ENCODE peak calls at places on chromosomes 6 and 20, in seven cellular contexts. F is K562, V is SJSA1, A is stomach, R is testis, S is IMR-90, N is neuronal stem cell. P is an unnamed sample. For H3K9me3 and H3K4me1, the result is how much of the 10 kb centered on the place peaks cover.

GRCh38 chr6:15244605-15245360 is 1.1 kb upstream of the JARID2 start:
- DNase-seq in F (peak), V (peak), A (peak), R (peak), S (peak), N (no peak), P (peak)

GRCh38 chr6:107806675-107807074 is 17.4 kb downstream of the SCML4 start:
- DNase-seq in F (no peak), V (no peak), A (no peak), R (no peak), S (no peak), N (no peak), P (no peak)

GRCh38 chr6:129104131-129104530 is 221.2 kb downstream of the LAMA2 start:
- DNase-seq in F (no peak), V (peak), A (no peak), R (no peak), S (peak), N (no peak), P (no peak)

GRCh38 chr6:4973415-4973814 is 30.4 kb downstream of the RPP40 start:
- DNase-seq in F (no peak), V (no peak), A (no peak), R (no peak), S (no peak), N (no peak), P (no peak)

GRCh38 chr20:5198651-5198924 is 71.8 kb downstream of the CDS2 start:
- DNase-seq in F (no peak), V (no peak), A (no peak), R (no peak), S (no peak), N (no peak), P (no peak)

GRCh38 chr6:168035661-168036616 is 38.5 kb downstream of the KIF25 start:
- DNase-seq in F (peak), V (no peak), A (no peak), R (no peak), S (peak), N (no peak), P (no peak)

GRCh38 chr6:87661016-87661415 is 41.0 kb downstream of the AKIRIN2 start:
- DNase-seq in F (no peak), V (no peak), A (no peak), R (no peak), S (peak), N (no peak), P (no peak)

GRCh38 chr6:134331255-134331654 is 13.3 kb upstream of the SGK1 start:
- DNase-seq in F (no peak), V (no peak), A (no peak), R (no peak), S (no peak), N (no peak), P (no peak)

GRCh38 chr6:142331075-142331551 is 29.3 kb downstream of the ADGRG6 start:
- DNase-seq in F (no peak), V (no peak), A (no peak), R (no peak), S (peak), N (peak), P (no peak)

GRCh38 chr20:37405351-37405897 is 59.5 kb downstream of the SRC start:
- DNase-seq in F (no peak), V (no peak), A (no peak), R (no peak), S (no peak), N (no peak), P (peak)

GRCh38 chr20:58457083-58457680 is 58.0 kb downstream of the APCDD1L start:
- DNase-seq in F (no peak), V (peak), A (no peak), R (no peak), S (peak), N (no peak), P (no peak)

GRCh38 chr6:82178084-82178758 is 69.3 kb downstream of the IBTK start:
- DNase-seq in F (no peak), V (no peak), A (no peak), R (no peak), S (peak), N (no peak), P (no peak)

GRCh38 chr6:41469951-41470340 is 76.2 kb upstream of the FOXP4 start:
- DNase-seq in F (no peak), V (no peak), A (peak), R (no peak), S (no peak), N (no peak), P (no peak)

GRCh38 chr6:148577687-148578488 is 168.9 kb upstream of the UST start:
- DNase-seq in F (peak), V (peak), A (peak), R (peak), S (peak), N (peak), P (peak)

GRCh38 chr6:42028234-42029061 is 21.9 kb upstream of the TAF8 start:
- DNase-seq in F (peak), V (no peak), A (no peak), R (peak), S (peak), N (no peak), P (peak)

GRCh38 chr6:142631517-142632385 is 313.2 kb downstream of the HIVEP2 start:
- DNase-seq in F (no peak), V (no peak), A (no peak), R (no peak), S (no peak), N (no peak), P (no peak)

GRCh38 chr6:135014353-135014832 is 40.2 kb downstream of the HBS1L start:
- DNase-seq in F (no peak), V (no peak), A (no peak), R (no peak), S (no peak), N (no peak), P (no peak)

GRCh38 chr6:128899651-128900050 is 16.7 kb downstream of the LAMA2 start:
- DNase-seq in F (no peak), V (no peak), A (no peak), R (no peak), S (peak), N (no peak), P (no peak)

GRCh38 chr20:61581825-61582188 is 329.7 kb downstream of the CDH4 start:
- DNase-seq in F (no peak), V (no peak), A (no peak), R (no peak), S (no peak), N (no peak), P (no peak)

GRCh38 chr6:13407709-13408695 is 79.4 kb downstream of the GFOD1 start:
- DNase-seq in F (peak), V (no peak), A (peak), R (peak), S (peak), N (no peak), P (peak)

GRCh38 chr6:134238960-134239795 is 78.7 kb downstream of the SGK1 start:
- DNase-seq in F (no peak), V (no peak), A (no peak), R (no peak), S (no peak), N (no peak), P (no peak)

GRCh38 chr6:11974089-11974488 is 38.0 kb upstream of the HIVEP1 start:
- DNase-seq in F (no peak), V (no peak), A (no peak), R (no peak), S (peak), N (no peak), P (no peak)

GRCh38 chr20:36830791-36831691 is 44.9 kb upstream of the TLDC2 start:
- DNase-seq in F (no peak), V (no peak), A (no peak), R (no peak), S (peak), N (no peak), P (peak)

GRCh38 chr6:154570505-154570904 is 60.0 kb upstream of the CNKSR3 start:
- DNase-seq in F (no peak), V (no peak), A (no peak), R (no peak), S (no peak), N (no peak), P (no peak)

GRCh38 chr6:108526739-108527174 is 34.0 kb upstream of the FOXO3 start:
- DNase-seq in F (peak), V (no peak), A (no peak), R (peak), S (peak), N (peak), P (no peak)

GRCh38 chr6:7726416-7727149 is 684 bp downstream of the BMP6 start:
- DNase-seq in F (no peak), V (no peak), A (no peak), R (no peak), S (no peak), N (peak), P (no peak)

GRCh38 chr6:39301606-39302005 is 12.6 kb downstream of the KCNK17 start:
- DNase-seq in F (peak), V (no peak), A (no peak), R (no peak), S (no peak), N (no peak), P (peak)

GRCh38 chr6:7921071-7921470 is 10.5 kb upstream of the TXNDC5 start:
- DNase-seq in F (no peak), V (no peak), A (no peak), R (no peak), S (no peak), N (no peak), P (no peak)

GRCh38 chr6:154909821-154910220 is 85.3 kb upstream of the TIAM2 start:
- DNase-seq in F (no peak), V (no peak), A (no peak), R (no peak), S (peak), N (peak), P (no peak)

GRCh38 chr6:109255946-109256628 is 126.2 kb downstream of the CD164 start:
- DNase-seq in F (no peak), V (no peak), A (no peak), R (no peak), S (no peak), N (no peak), P (no peak)

GRCh38 chr6:28885149-28885738 is 38.5 kb downstream of the TRIM27 start:
- DNase-seq in F (no peak), V (no peak), A (no peak), R (no peak), S (no peak), N (no peak), P (no peak)

GRCh38 chr20:31822421-31823330 is 3.5 kb downstream of the MYLK2 start:
- DNase-seq in F (peak), V (peak), A (peak), R (peak), S (peak), N (peak), P (peak)

GRCh38 chr6:33904050-33904827 is 100.4 kb upstream of the MLN start:
- DNase-seq in F (peak), V (no peak), A (no peak), R (no peak), S (no peak), N (no peak), P (no peak)

GRCh38 chr20:7359739-7360138 is 580.5 kb downstream of the HAO1 start:
- DNase-seq in F (no peak), V (no peak), A (no peak), R (no peak), S (no peak), N (no peak), P (no peak)

GRCh38 chr6:6542357-6542756 is 46.2 kb upstream of the LY86 start:
- DNase-seq in F (no peak), V (no peak), A (no peak), R (no peak), S (no peak), N (no peak), P (no peak)

GRCh38 chr20:8385247-8385646 is 253.2 kb downstream of the PLCB1 start:
- DNase-seq in F (no peak), V (peak), A (peak), R (no peak), S (peak), N (no peak), P (peak)

GRCh38 chr6:148538251-148539190 is 195.9 kb downstream of the SASH1 start:
- DNase-seq in F (no peak), V (no peak), A (no peak), R (no peak), S (peak), N (no peak), P (no peak)

GRCh38 chr6:52325695-52326471 is 36.1 kb upstream of the PAQR8 start:
- DNase-seq in F (no peak), V (no peak), A (no peak), R (peak), S (no peak), N (peak), P (no peak)

GRCh38 chr6:154427425-154427824 is 70.8 kb upstream of the IPCEF1 start:
- DNase-seq in F (no peak), V (no peak), A (no peak), R (no peak), S (no peak), N (no peak), P (no peak)

DNA sequence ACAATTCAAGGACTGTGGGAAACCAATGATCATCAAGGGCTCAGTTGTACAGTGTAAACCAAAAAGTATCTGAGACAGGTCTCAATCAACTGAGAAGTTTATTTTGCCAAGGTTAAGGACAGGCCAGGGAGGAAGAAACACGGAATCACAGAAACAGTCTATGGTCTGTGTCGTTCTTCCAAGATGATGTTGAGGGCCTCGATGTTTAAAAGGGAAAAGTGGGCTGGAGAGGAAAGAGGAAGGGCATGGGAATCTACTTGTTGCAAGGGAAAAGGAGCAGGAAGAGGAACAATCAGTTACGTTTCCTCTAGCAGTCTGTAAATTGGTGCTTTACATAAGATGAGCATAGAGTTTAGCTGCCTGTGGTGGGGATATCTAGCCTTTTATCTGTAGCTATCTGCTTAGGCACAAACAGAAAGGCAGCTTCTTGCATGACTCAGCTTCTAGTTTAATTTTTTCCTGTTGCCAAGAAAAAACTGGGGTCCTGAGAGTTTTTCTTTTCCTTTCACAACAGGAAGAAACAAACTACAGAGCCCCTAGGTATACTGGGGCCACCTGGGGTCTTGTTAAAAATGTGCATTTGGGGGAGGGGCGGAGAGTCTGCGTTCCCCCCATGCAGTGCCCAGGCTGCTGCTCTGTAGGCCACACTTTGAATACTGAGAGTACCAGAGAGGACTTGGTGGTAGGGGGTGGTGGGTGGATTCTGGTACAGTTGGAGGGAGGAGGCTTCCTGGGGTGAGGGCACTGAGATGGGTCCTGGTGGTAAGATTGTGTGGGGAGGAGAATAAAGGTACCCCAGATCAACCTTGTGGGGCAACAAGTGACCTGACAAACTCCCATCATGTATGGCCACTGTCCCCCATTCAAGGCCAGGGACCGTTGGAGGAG is 35.3 kb upstream of the EZR start:
- DNase-seq in F (peak), V (no peak), A (no peak), R (no peak), S (peak), N (no peak), P (no peak)
- H3K4me3 ChIP-seq in F (peak), V (no peak), A (no peak), R (no peak), S (no peak), N (no peak), P (no peak)

GRCh38 chr20:19015890-19016465 is 196.5 kb upstream of the SLC24A3 start:
- DNase-seq in F (no peak), V (peak), A (no peak), R (no peak), S (no peak), N (no peak), P (no peak)
- H3K9me3 ChIP-seq in F (under half), V (under half), A (under half), R (under half), S (under half), N (under half), P (under half)

GRCh38 chr20:51484141-51484815 is 58.2 kb downstream of the NFATC2 start:
- DNase-seq in F (no peak), V (no peak), A (no peak), R (no peak), S (no peak), N (no peak), P (no peak)

GRCh38 chr20:51486197-51487005 is 56.1 kb downstream of the NFATC2 start:
- DNase-seq in F (no peak), V (no peak), A (no peak), R (no peak), S (peak), N (no peak), P (no peak)

GRCh38 chr20:51481311-51481997 is 61.1 kb downstream of the NFATC2 start:
- DNase-seq in F (no peak), V (no peak), A (no peak), R (no peak), S (no peak), N (no peak), P (no peak)

GRCh38 chr20:51480507-51481270 is 61.8 kb downstream of the NFATC2 start:
- DNase-seq in F (no peak), V (no peak), A (no peak), R (no peak), S (no peak), N (no peak), P (no peak)

DNA sequence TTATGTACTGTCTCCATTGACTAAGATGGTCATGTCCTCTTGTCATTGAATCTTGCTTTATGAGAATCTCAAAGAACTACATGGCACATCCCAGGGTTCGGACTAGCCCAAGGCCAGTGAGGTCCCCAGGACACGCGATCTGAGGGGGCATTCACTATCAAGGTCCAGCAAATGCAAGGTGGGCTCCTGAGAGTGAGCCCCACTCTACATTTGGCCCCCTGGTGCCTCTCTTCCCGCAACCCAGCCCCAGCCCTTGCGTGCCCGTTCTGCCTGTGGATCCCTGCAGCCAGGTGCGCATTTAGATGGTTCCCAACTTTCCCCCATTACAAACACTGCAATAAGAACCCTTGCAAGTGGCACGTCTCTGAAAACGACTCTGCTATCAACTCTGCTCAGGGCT is 59.7 kb downstream of the NFATC2 start:
- DNase-seq in F (no peak), V (no peak), A (no peak), R (no peak), S (no peak), N (no peak), P (no peak)
- H3K4me1 ChIP-seq in F (under half), V (under half), A (under half), R (under half), S (under half), N (under half), P (under half)

DNA sequence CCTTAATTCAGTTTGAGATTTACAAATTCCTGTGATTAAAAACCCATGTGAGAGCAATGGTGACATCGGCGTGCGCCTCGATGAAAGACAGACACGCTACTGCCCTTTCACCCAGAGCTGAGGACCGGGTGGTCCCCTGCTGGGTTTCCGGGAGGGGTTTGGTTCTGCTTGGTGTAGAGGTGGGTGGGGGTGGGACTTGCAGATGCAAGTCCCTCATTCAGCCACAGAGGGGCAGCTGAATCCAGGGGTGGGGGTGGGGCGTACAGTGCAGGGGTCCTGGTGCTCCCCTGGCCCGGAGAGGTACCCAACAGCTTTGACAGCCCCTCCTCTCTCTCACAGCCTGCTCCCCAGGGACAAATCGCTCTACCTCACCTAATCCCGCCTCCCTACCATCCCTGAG is 118.7 kb downstream of the JPH2 start:
- DNase-seq in F (no peak), V (peak), A (no peak), R (no peak), S (no peak), N (no peak), P (no peak)
- H3K4me3 ChIP-seq in F (no peak), V (no peak), A (no peak), R (no peak), S (no peak), N (no peak), P (no peak)

DNA sequence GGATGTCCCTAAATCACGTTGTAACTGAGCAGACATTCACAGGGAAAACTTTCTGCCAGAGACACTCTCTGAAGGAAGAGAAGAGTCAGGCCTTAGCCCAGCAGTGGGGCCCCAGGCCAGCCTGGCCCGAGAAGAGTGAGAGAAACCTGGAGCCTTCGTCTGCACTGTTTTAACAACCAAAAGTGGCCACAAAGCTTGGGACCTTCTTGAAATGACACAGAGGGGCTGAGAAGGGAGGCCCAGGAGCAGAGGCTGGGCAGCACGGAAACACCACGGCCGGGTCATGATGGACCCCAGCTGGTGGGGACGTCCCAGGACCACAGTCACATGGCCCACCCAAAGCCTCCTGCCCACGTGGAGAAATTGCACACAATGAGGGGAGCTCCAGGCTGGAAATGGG is 126.8 kb upstream of the THBS2 start:
- DNase-seq in F (no peak), V (no peak), A (no peak), R (no peak), S (no peak), N (no peak), P (no peak)
- H3K9me3 ChIP-seq in F (under half), V (under half), A (under half), R (under half), S (under half), N (under half), P (under half)

DNA sequence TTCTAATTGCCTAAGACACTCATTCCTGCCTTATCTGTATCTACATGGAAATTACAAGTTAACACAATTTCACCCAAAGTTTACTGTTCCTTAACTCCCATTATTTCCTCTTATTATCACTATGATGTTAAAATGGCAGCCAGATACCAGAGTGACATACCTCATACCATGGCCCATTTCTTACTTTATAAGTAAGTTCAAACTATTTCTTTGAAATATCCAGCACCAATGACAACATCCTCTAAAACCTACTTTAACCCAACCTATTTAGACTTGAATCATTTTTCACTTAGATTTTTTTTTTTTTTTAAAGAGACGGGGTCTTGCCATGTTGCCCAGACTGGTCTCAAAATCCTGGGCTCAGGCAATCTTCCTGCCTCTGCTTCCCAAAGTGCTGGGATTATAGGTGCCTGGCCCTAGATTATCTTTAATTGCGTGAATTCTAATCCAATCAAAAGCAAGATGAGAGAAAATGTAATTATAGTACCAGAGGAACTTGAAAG is 10.0 kb downstream of the REV3L start:
- DNase-seq in F (no peak), V (no peak), A (no peak), R (no peak), S (no peak), N (no peak), P (no peak)
- H3K4me1 ChIP-seq in F (under half), V (under half), A (under half), R (under half), S (under half), N (under half), P (under half)